ENCODE peak calls at places on chromosomes 13 and 19, in six cellular contexts. N, Q, X, G, V and O are unnamed samples.

GRCh38 chr13:27797228-27797624 is 4.9 kb downstream of the GSX1 start:
- DNase-seq in N (no peak), Q (no peak), X (peak; percentile 78), G (no peak), V (no peak), O (no peak)

GRCh38 chr13:23608704-23609413 is 38.6 kb downstream of the TNFRSF19 start:
- DNase-seq in N (peak; percentile 38), Q (no peak), X (no peak), G (peak; percentile 37), V (no peak), O (no peak)

GRCh38 chr13:100544866-100545683 is 43.5 kb downstream of the GGACT start:
- DNase-seq in N (peak; percentile 47), Q (no peak), X (no peak), G (no peak), V (no peak), O (no peak)

GRCh38 chr13:110653851-110654250 is 38.5 kb downstream of the NAXD start:
- DNase-seq in N (no peak), Q (no peak), X (no peak), G (no peak), V (no peak), O (no peak)

GRCh38 chr13:34900288-34900739 is 41.8 kb upstream of the NBEA start:
- DNase-seq in N (no peak), Q (no peak), X (no peak), G (no peak), V (no peak), O (no peak)

GRCh38 chr13:22130254-22130653 is 459.4 kb downstream of the FGF9 start:
- DNase-seq in N (no peak), Q (no peak), X (no peak), G (no peak), V (no peak), O (no peak)

GRCh38 chr19:13099073-13099999 is 3.3 kb downstream of the LYL1 start:
- DNase-seq in N (no peak), Q (peak; percentile 76), X (peak; percentile 69), G (peak; percentile 74), V (peak; percentile 84), O (peak; percentile 83)

GRCh38 chr13:57630661-57631606 is 610 bp upstream of the PCDH17 start:
- DNase-seq in N (peak; percentile 36), Q (no peak), X (no peak), G (peak; percentile 23), V (peak; percentile 44), O (no peak)

GRCh38 chr13:62875118-62875640 is 1459.5 kb upstream of the PCDH20 start:
- DNase-seq in N (no peak), Q (no peak), X (no peak), G (no peak), V (no peak), O (no peak)

GRCh38 chr13:32267836-32268439 is 47.2 kb downstream of the ZAR1L start:
- DNase-seq in N (no peak), Q (peak; percentile 40), X (peak; percentile 85), G (peak; percentile 12), V (peak; percentile 67), O (no peak)

GRCh38 chr13:27012482-27013197 is 159.0 kb downstream of the USP12 start:
- DNase-seq in N (peak; percentile 86), Q (no peak), X (no peak), G (peak; percentile 76), V (no peak), O (no peak)

GRCh38 chr13:111325941-111326620 is 5.6 kb downstream of the TEX29 start:
- DNase-seq in N (no peak), Q (no peak), X (no peak), G (no peak), V (no peak), O (no peak)

GRCh38 chr13:44932850-44933251 is 56.4 kb downstream of the NUFIP1 start:
- DNase-seq in N (peak; percentile 85), Q (no peak), X (no peak), G (peak; percentile 79), V (no peak), O (no peak)

GRCh38 chr13:90047600-90047999 is 1299.9 kb upstream of the MIR17HG start:
- DNase-seq in N (no peak), Q (no peak), X (no peak), G (no peak), V (no peak), O (no peak)